ENCODE peak calls at places on chromosomes 13 and 19, in nine cellular contexts. N, Y, M, S, V, F, P, G and E are unnamed samples.

GRCh38 chr13:47890146-47890814 is 110.8 kb downstream of the SUCLA2 start:
- DNase-seq in V (no peak), P (no peak), Y (no peak), S (no peak), N (no peak), G (no peak), F (no peak), M (no peak), E (no peak)

GRCh38 chr19:1999856-2000515 is 15.5 kb downstream of the BTBD2 start:
- DNase-seq in F (no peak), G (no peak), N (peak; percentile 14), P (no peak), Y (no peak), S (no peak), M (no peak), V (no peak), E (no peak)

GRCh38 chr13:42981317-42981716 is 10.7 kb downstream of the EPSTI1 start:
- DNase-seq in M (no peak), F (no peak), V (no peak), N (no peak), P (no peak), G (no peak), Y (no peak), S (no peak), E (no peak)

GRCh38 chr19:1752009-1752756 is 1.1 kb upstream of the ONECUT3 start:
- DNase-seq in G (no peak), V (no peak), P (no peak), N (no peak), F (no peak), S (no peak), M (no peak), Y (no peak), E (no peak)

GRCh38 chr13:43405457-43405856 is 381.3 kb downstream of the ENOX1 start:
- DNase-seq in S (no peak), N (no peak), V (no peak), G (no peak), P (no peak), F (no peak), Y (no peak), M (no peak), E (no peak)

GRCh38 chr13:110276553-110276950 is 30.4 kb downstream of the COL4A1 start:
- DNase-seq in F (no peak), G (no peak), N (no peak), V (no peak), P (no peak), S (no peak), M (no peak), Y (no peak), E (no peak)

GRCh38 chr13:113832204-113832603 is 31.7 kb downstream of the GAS6 start:
- DNase-seq in S (no peak), G (no peak), M (no peak), V (no peak), Y (no peak), P (no peak), F (no peak), N (peak; percentile 14), E (no peak)

GRCh38 chr13:93953856-93954255 is 525.6 kb downstream of the DCT start:
- DNase-seq in M (no peak), N (no peak), V (no peak), Y (no peak), G (no peak), S (no peak), F (no peak), P (no peak), E (no peak)

GRCh38 chr19:32339988-32340874 is 5.2 kb upstream of the ZNF507 start:
- DNase-seq in V (peak; percentile 67), Y (no peak), F (peak; percentile 85), M (peak; percentile 87), P (peak; percentile 67), N (peak; percentile 73), S (peak; percentile 78), G (no peak), E (no peak)

GRCh38 chr19:47309038-47309437 is 623 bp upstream of the C5AR1 start:
- DNase-seq in M (peak; percentile 74), V (peak; percentile 62), Y (no peak), N (no peak), G (no peak), F (no peak), S (no peak), P (no peak), E (no peak)

GRCh38 chr13:39599842-39600241 is 3.2 kb downstream of the LHFPL6 start:
- DNase-seq in F (no peak), N (no peak), G (no peak), Y (no peak), V (no peak), P (no peak), S (no peak), M (no peak), E (no peak)

GRCh38 chr19:49342291-49342721 is 7.1 kb downstream of the CD37 start:
- DNase-seq in V (no peak), G (no peak), M (peak; percentile 49), F (peak; percentile 67), N (no peak), Y (peak; percentile 35), P (no peak), S (no peak), E (no peak)

GRCh38 chr19:19568802-19569756 is 31.0 kb downstream of the CILP2 start:
- DNase-seq in Y (no peak), G (peak; percentile 24), S (no peak), N (no peak), P (no peak), F (no peak), V (no peak), M (no peak), E (no peak)

GRCh38 chr19:55300821-55301458 is 17.1 kb downstream of the BRSK1 start:
- DNase-seq in S (no peak), F (no peak), Y (no peak), N (no peak), M (no peak), G (no peak), V (no peak), P (no peak), E (no peak)

GRCh38 chr19:38036707-38037106 is 129.7 kb downstream of the SIPA1L3 start:
- DNase-seq in M (no peak), V (no peak), Y (no peak), N (no peak), G (no peak), S (no peak), F (no peak), P (no peak), E (no peak)

GRCh38 chr19:41616785-41617621 is 9.9 kb downstream of the CEACAM4 start:
- DNase-seq in S (no peak), V (peak; percentile 4), M (no peak), Y (no peak), G (no peak), N (peak; percentile 59), F (no peak), P (no peak), E (no peak)

GRCh38 chr13:101499406-101499805 is 46.9 kb downstream of the ITGBL1 start:
- DNase-seq in M (no peak), N (no peak), F (no peak), V (no peak), S (no peak), Y (no peak), G (no peak), P (no peak), E (no peak)

GRCh38 chr19:1407662-1408299 is 395 bp downstream of the DAZAP1 start:
- DNase-seq in P (no peak), F (peak; percentile 87), N (no peak), G (no peak), Y (no peak), M (no peak), V (no peak), S (no peak), E (no peak)

GRCh38 chr19:41541990-41542584 is 33.9 kb upstream of the CEACAM21 start:
- DNase-seq in V (peak; percentile 18), G (no peak), P (no peak), N (peak; percentile 61), F (peak; percentile 90), S (peak; percentile 60), M (peak; percentile 76), Y (peak; percentile 84), E (no peak)

GRCh38 chr19:5292843-5293606 is 47.6 kb downstream of the PTPRS start:
- DNase-seq in N (peak; percentile 99), F (peak; percentile 87), G (peak; percentile 13), V (no peak), M (peak; percentile 80), S (peak; percentile 72), Y (no peak), P (peak; percentile 75), E (no peak)

GRCh38 chr13:49340161-49340560 is 92.4 kb downstream of the CDADC1 start:
- DNase-seq in N (no peak), M (no peak), F (no peak), V (no peak), G (no peak), S (peak; percentile 29), P (no peak), Y (no peak), E (no peak)

GRCh38 chr19:35592226-35592625 is 6.3 kb downstream of the PMIS2 start:
- DNase-seq in G (no peak), S (no peak), V (peak; percentile 50), F (no peak), P (no peak), Y (no peak), N (peak; percentile 75), M (no peak), E (no peak)